ENCODE peak calls at places on chromosome 9, in eight cellular contexts. One of them, this sample, is unnamed.
A peak's percentile ranks its signal among the peaks of the same experiment; 100 is the strongest.

GRCh38 chr9:83957029-83957513 is 22.9 kb downstream of the HNRNPK start:
- DNase-seq in RWPE1: no peak
- DNase-seq in left colon: peak; percentile 31
- DNase-seq in posterior vena cava: no peak
- DNase-seq in WTC11: no peak
- DNase-seq in NCI-H1105 treated with DMSO at 0.1 percent for 48 hours: no peak
- DNase-seq in M059J: no peak
- DNase-seq in NCI-H2029 treated with DMSO at 0.1 percent for 48 hours: no peak
- DNase-seq in this sample: no peak

GRCh38 chr9:70053864-70054263 is 10.2 kb downstream of the MAMDC2 start:
- DNase-seq in RWPE1: peak; percentile 89
- DNase-seq in left colon: no peak
- DNase-seq in posterior vena cava: no peak
- DNase-seq in WTC11: no peak
- DNase-seq in NCI-H1105 treated with DMSO at 0.1 percent for 48 hours: peak; percentile 54
- DNase-seq in M059J: peak; percentile 91
- DNase-seq in NCI-H2029 treated with DMSO at 0.1 percent for 48 hours: peak; percentile 68
- DNase-seq in this sample: no peak

GRCh38 chr9:136285501-136286358 is 18.2 kb downstream of the CCDC187 start:
- DNase-seq in RWPE1: no peak
- DNase-seq in left colon: no peak
- DNase-seq in posterior vena cava: no peak
- DNase-seq in WTC11: no peak
- DNase-seq in NCI-H1105 treated with DMSO at 0.1 percent for 48 hours: no peak
- DNase-seq in M059J: no peak
- DNase-seq in NCI-H2029 treated with DMSO at 0.1 percent for 48 hours: no peak
- DNase-seq in this sample: no peak

GRCh38 chr9:106920701-106921283 is 57.8 kb downstream of the ZNF462 start:
- DNase-seq in RWPE1: peak; percentile 42
- DNase-seq in left colon: peak; percentile 70
- DNase-seq in posterior vena cava: no peak
- DNase-seq in WTC11: no peak
- DNase-seq in NCI-H1105 treated with DMSO at 0.1 percent for 48 hours: peak; percentile 18
- DNase-seq in M059J: peak; percentile 49
- DNase-seq in NCI-H2029 treated with DMSO at 0.1 percent for 48 hours: no peak
- DNase-seq in this sample: no peak

GRCh38 chr9:134663753-134664415 is 22.3 kb downstream of the COL5A1 start:
- DNase-seq in RWPE1: no peak
- DNase-seq in left colon: no peak
- DNase-seq in posterior vena cava: peak; percentile 75
- DNase-seq in WTC11: peak; percentile 48
- DNase-seq in NCI-H1105 treated with DMSO at 0.1 percent for 48 hours: no peak
- DNase-seq in M059J: no peak
- DNase-seq in NCI-H2029 treated with DMSO at 0.1 percent for 48 hours: no peak
- DNase-seq in this sample: no peak

GRCh38 chr9:9229269-9229668 is 1383.5 kb downstream of the PTPRD start:
- DNase-seq in RWPE1: no peak
- DNase-seq in left colon: no peak
- DNase-seq in posterior vena cava: no peak
- DNase-seq in WTC11: no peak
- DNase-seq in NCI-H1105 treated with DMSO at 0.1 percent for 48 hours: no peak
- DNase-seq in M059J: no peak
- DNase-seq in NCI-H2029 treated with DMSO at 0.1 percent for 48 hours: no peak
- DNase-seq in this sample: no peak

GRCh38 chr9:2027761-2028160 is 12.6 kb downstream of the SMARCA2 start:
- DNase-seq in RWPE1: no peak
- DNase-seq in left colon: no peak
- DNase-seq in posterior vena cava: no peak
- DNase-seq in WTC11: no peak
- DNase-seq in NCI-H1105 treated with DMSO at 0.1 percent for 48 hours: no peak
- DNase-seq in M059J: no peak
- DNase-seq in NCI-H2029 treated with DMSO at 0.1 percent for 48 hours: no peak
- DNase-seq in this sample: no peak

GRCh38 chr9:107717608-107718314 is 228.2 kb upstream of the KLF4 start:
- DNase-seq in RWPE1: no peak
- DNase-seq in left colon: no peak
- DNase-seq in posterior vena cava: no peak
- DNase-seq in WTC11: no peak
- DNase-seq in NCI-H1105 treated with DMSO at 0.1 percent for 48 hours: no peak
- DNase-seq in M059J: no peak
- DNase-seq in NCI-H2029 treated with DMSO at 0.1 percent for 48 hours: no peak
- DNase-seq in this sample: no peak

GRCh38 chr9:8382777-8383527 is 583.4 kb upstream of the DMAC1 start:
- DNase-seq in RWPE1: no peak
- DNase-seq in left colon: no peak
- DNase-seq in posterior vena cava: no peak
- DNase-seq in WTC11: no peak
- DNase-seq in NCI-H1105 treated with DMSO at 0.1 percent for 48 hours: no peak
- DNase-seq in M059J: no peak
- DNase-seq in NCI-H2029 treated with DMSO at 0.1 percent for 48 hours: no peak
- DNase-seq in this sample: no peak